ENCODE peak calls at places on chromosomes 4 and X, in four cellular contexts. J is heart left ventricle, X is psoas muscle, R is fibroblast of pulmonary artery. Z is an unnamed sample.

GRCh38 chrX:47751670-47752069 is 85.0 kb upstream of the ZNF81 start:
- DNase-seq in R (peak), J (peak), X (peak), Z (no peak)

GRCh38 chrX:34638116-34638515 is 19.0 kb downstream of the TMEM47 start:
- DNase-seq in R (peak), J (no peak), X (no peak), Z (no peak)

GRCh38 chr4:110190249-110190648 is 8.2 kb downstream of the ELOVL6 start:
- DNase-seq in J (no peak), X (no peak), R (peak), Z (no peak)

GRCh38 chrX:7262551-7262950 is 114.6 kb upstream of the PUDP start:
- DNase-seq in X (no peak), J (no peak), R (no peak), Z (no peak)

GRCh38 chrX:72045552-72046277 is 86.0 kb downstream of the RTL5 start:
- DNase-seq in X (no peak), R (peak), J (no peak), Z (no peak)

GRCh38 chr4:182578402-182578801 is 335.2 kb downstream of the TENM3 start:
- DNase-seq in J (no peak), R (peak), X (no peak), Z (no peak)

GRCh38 chrX:19889582-19890342 is 2.4 kb upstream of the SH3KBP1 start:
- DNase-seq in J (no peak), X (no peak), R (peak), Z (peak)

GRCh38 chr4:123786955-123787354 is 390.4 kb downstream of the SPRY1 start:
- DNase-seq in J (peak), R (peak), X (peak), Z (no peak)

GRCh38 chr4:88613417-88613875 is 21.2 kb downstream of the HERC3 start:
- DNase-seq in X (no peak), R (peak), J (no peak), Z (no peak)

GRCh38 chrX:138748480-138748879 is 37.0 kb upstream of the FGF13 start:
- DNase-seq in R (peak), J (no peak), X (no peak), Z (no peak)

Z was measured in GM10248.